ENCODE peak calls at places on chromosomes 11 and 22, in five cellular contexts. T is breast epithelium, W is heart left ventricle, V is bronchial epithelial cell, J is ovary. K is an unnamed sample.

GRCh38 chr11:66275984-66276612 is 1.9 kb upstream of the CNIH2 start:
- DNase-seq in T (no peak), W (no peak), V (no peak), J (no peak), K (no peak)

GRCh38 chr22:37020192-37020479 is 594 bp downstream of the MPST start:
- DNase-seq in T (no peak), W (no peak), V (peak; percentile 53), J (peak; percentile 46), K (peak; percentile 29)

GRCh38 chr22:17795661-17796548 is 21.6 kb upstream of the BID start:
- DNase-seq in T (no peak), W (no peak), V (no peak), J (no peak), K (no peak)

GRCh38 chr11:47413908-47414684 is 5.7 kb downstream of the SLC39A13 start:
- DNase-seq in T (no peak), W (peak; percentile 66), V (no peak), J (peak; percentile 66), K (no peak)

GRCh38 chr11:1768141-1768469 is 4.4 kb upstream of the CTSD start:
- DNase-seq in T (no peak), W (peak; percentile 9), V (no peak), J (no peak), K (no peak)

GRCh38 chr11:877565-877964 is 33.0 kb downstream of the CHID1 start:
- DNase-seq in T (no peak), W (no peak), V (no peak), J (no peak), K (no peak)

GRCh38 chr11:95230054-95231034 is 658 bp downstream of the SESN3 start:
- DNase-seq in T (peak; percentile 21), W (peak; percentile 20), V (peak; percentile 26), J (peak; percentile 25), K (no peak)

GRCh38 chr22:44755956-44756361 is 3.6 kb downstream of the ARHGAP8 start:
- DNase-seq in T (peak; percentile 67), W (no peak), V (peak; percentile 70), J (no peak), K (no peak)

GRCh38 chr11:112289588-112290461 is 29.2 kb upstream of the PLET1 start:
- DNase-seq in T (peak; percentile 61), W (peak; percentile 88), V (peak; percentile 37), J (peak; percentile 69), K (peak; percentile 63)

GRCh38 chr11:9280655-9281301 is 15.6 kb upstream of the DENND5A start:
- DNase-seq in T (no peak), W (no peak), V (peak; percentile 41), J (no peak), K (no peak)

GRCh38 chr22:29816128-29816527 is 21.9 kb downstream of the ASCC2 start:
- DNase-seq in T (no peak), W (peak; percentile 69), V (peak; percentile 59), J (peak; percentile 36), K (peak; percentile 69)

GRCh38 chr11:2271327-2272240 is 1.2 kb upstream of the ASCL2 start:
- DNase-seq in T (peak; percentile 10), W (no peak), V (no peak), J (no peak), K (no peak)

GRCh38 chr11:108788565-108789199 is 123.8 kb downstream of the DDX10 start:
- DNase-seq in T (no peak), W (no peak), V (peak; percentile 40), J (no peak), K (no peak)

GRCh38 chr11:101129203-101129943 is at the start of gene PGR:
- DNase-seq in T (peak; percentile 56), W (peak; percentile 55), V (no peak), J (peak; percentile 74), K (no peak)

GRCh38 chr11:61910473-61911123 is 6.8 kb downstream of the RAB3IL1 start:
- DNase-seq in T (no peak), W (no peak), V (no peak), J (peak; percentile 37), K (peak; percentile 1)

GRCh38 chr22:44102121-44102520 is 78.0 kb downstream of the PARVB start:
- DNase-seq in T (no peak), W (no peak), V (no peak), J (no peak), K (no peak)

GRCh38 chr22:17191163-17191562 is 28.1 kb downstream of the ADA2 start:
- DNase-seq in T (no peak), W (no peak), V (no peak), J (no peak), K (no peak)

GRCh38 chr11:65370659-65371049 is 11.8 kb downstream of the SLC25A45 start:
- DNase-seq in T (no peak), W (no peak), V (no peak), J (no peak), K (no peak)

GRCh38 chr11:12749442-12749841 is 75.2 kb downstream of the TEAD1 start:
- DNase-seq in T (no peak), W (no peak), V (peak; percentile 50), J (no peak), K (no peak)

GRCh38 chr11:60767388-60767811 is 10.7 kb downstream of the MS4A15 start:
- DNase-seq in T (no peak), W (no peak), V (no peak), J (no peak), K (no peak)

GRCh38 chr22:39242809-39243442 is 1.9 kb downstream of the PDGFB start:
- DNase-seq in T (peak; percentile 68), W (no peak), V (no peak), J (no peak), K (no peak)

GRCh38 chr11:94674005-94674491 is 94.1 kb upstream of the AMOTL1 start:
- DNase-seq in T (no peak), W (no peak), V (peak; percentile 84), J (no peak), K (peak; percentile 76)

GRCh38 chr11:113675003-113675471 is 31.1 kb downstream of the TMPRSS5 start:
- DNase-seq in T (no peak), W (no peak), V (peak; percentile 68), J (no peak), K (no peak)

GRCh38 chr11:76391039-76391438 is 9.9 kb downstream of the GVQW3 start:
- DNase-seq in T (peak; percentile 24), W (no peak), V (no peak), J (no peak), K (no peak)

GRCh38 chr22:40329021-40329456 is 17.3 kb upstream of the ADSL start:
- DNase-seq in T (no peak), W (no peak), V (no peak), J (no peak), K (no peak)

GRCh38 chr22:24066260-24066659 is 55.2 kb downstream of the CABIN1 start:
- DNase-seq in T (no peak), W (peak; percentile 35), V (peak; percentile 74), J (no peak), K (no peak)

GRCh38 chr11:7570938-7571337 is 57.1 kb downstream of the PPFIBP2 start:
- DNase-seq in T (no peak), W (no peak), V (no peak), J (no peak), K (no peak)

GRCh38 chr11:22668005-22668796 is 1.8 kb downstream of the GAS2 start:
- DNase-seq in T (no peak), W (no peak), V (no peak), J (no peak), K (no peak)

GRCh38 chr11:8080069-8080670 is 841 bp upstream of the TUB start:
- DNase-seq in T (no peak), W (no peak), V (no peak), J (no peak), K (no peak)

GRCh38 chr11:19117760-19118097 is 761 bp downstream of the ZDHHC13 start:
- DNase-seq in T (no peak), W (no peak), V (no peak), J (no peak), K (no peak)
- H3K4me3 ChIP-seq in T (peak overlapping the region; percentile 77), W (peak overlapping the region; percentile 79), V (peak overlapping the region; percentile 82), J (peak overlapping the region; percentile 64), K (peak overlapping the region; percentile 78)

GRCh38 chr11:125351045-125351867 is 144.8 kb downstream of the FEZ1 start:
- DNase-seq in T (no peak), W (no peak), V (no peak), J (no peak), K (no peak)
- H3K4me3 ChIP-seq in T (no peak overlapping the region), W (no peak overlapping the region), V (no peak overlapping the region), J (no peak overlapping the region), K (no peak overlapping the region)

GRCh38 chr11:57566035-57566504 is 1.4 kb downstream of the UBE2L6 start:
- DNase-seq in T (no peak), W (no peak), V (peak; percentile 15), J (peak; percentile 14), K (no peak)
- H3K4me3 ChIP-seq in T (peak overlapping the region; percentile 95), W (peak overlapping the region; percentile 93), V (no peak overlapping the region), J (peak overlapping the region; percentile 76), K (peak overlapping the region; percentile 99)

DNA sequence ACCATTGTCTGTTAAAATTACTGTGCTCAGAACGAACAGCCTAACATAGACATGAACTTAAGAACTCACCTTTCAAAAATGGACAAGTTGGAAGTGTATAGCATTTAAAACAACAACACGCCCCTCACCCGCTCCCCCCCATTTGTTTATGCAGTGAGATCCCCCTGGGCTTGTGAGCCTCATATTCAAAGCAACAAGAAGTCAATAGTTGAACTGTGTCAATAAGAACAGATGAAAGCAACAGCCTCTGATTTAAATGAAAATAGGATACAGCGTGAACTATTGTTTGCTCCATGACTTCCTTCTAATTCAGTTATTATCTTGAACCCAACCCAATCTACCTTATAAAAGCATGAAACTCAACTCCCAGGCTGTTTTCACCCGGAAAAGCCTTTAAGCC is 314.2 kb downstream of the BLID start:
- DNase-seq in T (no peak), W (no peak), V (no peak), J (no peak), K (no peak)
- H3K4me3 ChIP-seq in T (no peak overlapping the region), W (no peak overlapping the region), V (no peak overlapping the region), J (no peak overlapping the region), K (no peak overlapping the region)

DNA sequence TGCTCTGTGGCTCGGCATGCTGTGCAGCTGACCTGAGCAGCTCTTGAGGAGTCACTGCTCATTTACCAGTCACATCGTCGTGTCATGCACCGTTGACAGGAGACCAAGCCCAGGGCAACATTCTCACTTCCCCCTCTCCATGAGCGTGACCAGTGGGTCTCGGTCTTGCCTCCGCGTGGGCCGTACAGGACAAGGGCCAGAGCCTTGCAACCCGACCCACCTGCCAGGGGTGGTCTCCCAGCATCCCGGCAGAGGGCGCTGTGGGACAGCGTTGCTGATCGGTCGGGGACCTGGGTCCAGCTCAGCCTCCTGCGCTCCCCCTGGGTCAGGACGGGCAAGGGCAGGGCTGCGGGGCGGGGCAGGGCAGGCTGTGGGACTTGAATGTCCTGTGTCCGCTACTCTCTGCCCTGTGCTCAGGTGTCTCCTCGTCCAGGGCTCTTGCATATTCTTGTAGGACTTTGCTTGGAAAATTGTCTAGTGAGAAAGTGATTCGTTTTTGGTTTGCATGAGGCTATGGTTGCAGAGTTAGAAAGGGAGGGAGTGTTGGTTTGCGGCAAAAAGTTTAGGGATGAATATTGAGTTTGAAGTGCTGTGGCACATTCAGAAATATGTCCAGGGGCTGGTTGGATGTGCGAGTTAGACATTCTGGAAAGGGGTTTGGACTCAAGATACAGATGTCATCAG is 16.2 kb downstream of the EIF4G2 start:
- DNase-seq in T (peak; percentile 61), W (peak; percentile 87), V (peak; percentile 58), J (peak; percentile 75), K (peak; percentile 80)
- H3K4me3 ChIP-seq in T (no peak overlapping the region), W (peak overlapping the region; percentile 10), V (no peak overlapping the region), J (no peak overlapping the region), K (no peak overlapping the region)

K was measured in gastrocnemius medialis.